ENCODE peak calls at places on chromosome 16, in five cellular contexts. S, K, A, U and E are unnamed samples.

GRCh38 chr16:14545346-14545884 is 84.6 kb downstream of the PARN start:
- DNase-seq in S (no peak), K (no peak), A (no peak), U (no peak), E (no peak)

GRCh38 chr16:66898207-66898606 is 17.9 kb downstream of the PDP2 start:
- DNase-seq in S (no peak), K (no peak), A (no peak), U (no peak), E (no peak)

GRCh38 chr16:75116081-75116910 is at the start of gene LDHD:
- DNase-seq in S (peak), K (peak), A (peak), U (peak), E (no peak)

GRCh38 chr16:66079671-66080070 is 286.8 kb upstream of the CDH5 start:
- DNase-seq in S (no peak), K (no peak), A (no peak), U (no peak), E (no peak)

GRCh38 chr16:28292731-28293588 is 635 bp downstream of the SBK1 start:
- DNase-seq in S (peak), K (no peak), A (peak), U (no peak), E (no peak)

GRCh38 chr16:58042001-58042885 is 16.7 kb downstream of the MMP15 start:
- DNase-seq in S (peak), K (no peak), A (no peak), U (no peak), E (no peak)

GRCh38 chr16:81265658-81266451 is 27.4 kb downstream of the BCO1 start:
- DNase-seq in S (no peak), K (no peak), A (no peak), U (no peak), E (no peak)

GRCh38 chr16:84462296-84463210 is 41.9 kb downstream of the MEAK7 start:
- DNase-seq in S (no peak), K (no peak), A (no peak), U (no peak), E (no peak)

GRCh38 chr16:31129568-31130335 is 5.8 kb downstream of the PRSS8 start:
- DNase-seq in S (no peak), K (no peak), A (no peak), U (no peak), E (no peak)

GRCh38 chr16:12320298-12320706 is 343.8 kb downstream of the SNX29 start:
- DNase-seq in S (no peak), K (no peak), A (no peak), U (no peak), E (no peak)

GRCh38 chr16:69707920-69708683 is 18.3 kb downstream of the NQO1 start:
- DNase-seq in S (no peak), K (no peak), A (peak), U (no peak), E (no peak)

GRCh38 chr16:81478876-81479496 is 34.4 kb downstream of the CMIP start:
- DNase-seq in S (no peak), K (no peak), A (no peak), U (no peak), E (no peak)

GRCh38 chr16:3988824-3989223 is 108.3 kb upstream of the CREBBP start:
- DNase-seq in S (no peak), K (no peak), A (no peak), U (no peak), E (no peak)

GRCh38 chr16:25009822-25010221 is 5.3 kb downstream of the ARHGAP17 start:
- DNase-seq in S (no peak), K (no peak), A (no peak), U (no peak), E (no peak)

GRCh38 chr16:10599626-10600025 is 19.2 kb upstream of the EMP2 start:
- DNase-seq in S (no peak), K (no peak), A (no peak), U (no peak), E (no peak)

DNA sequence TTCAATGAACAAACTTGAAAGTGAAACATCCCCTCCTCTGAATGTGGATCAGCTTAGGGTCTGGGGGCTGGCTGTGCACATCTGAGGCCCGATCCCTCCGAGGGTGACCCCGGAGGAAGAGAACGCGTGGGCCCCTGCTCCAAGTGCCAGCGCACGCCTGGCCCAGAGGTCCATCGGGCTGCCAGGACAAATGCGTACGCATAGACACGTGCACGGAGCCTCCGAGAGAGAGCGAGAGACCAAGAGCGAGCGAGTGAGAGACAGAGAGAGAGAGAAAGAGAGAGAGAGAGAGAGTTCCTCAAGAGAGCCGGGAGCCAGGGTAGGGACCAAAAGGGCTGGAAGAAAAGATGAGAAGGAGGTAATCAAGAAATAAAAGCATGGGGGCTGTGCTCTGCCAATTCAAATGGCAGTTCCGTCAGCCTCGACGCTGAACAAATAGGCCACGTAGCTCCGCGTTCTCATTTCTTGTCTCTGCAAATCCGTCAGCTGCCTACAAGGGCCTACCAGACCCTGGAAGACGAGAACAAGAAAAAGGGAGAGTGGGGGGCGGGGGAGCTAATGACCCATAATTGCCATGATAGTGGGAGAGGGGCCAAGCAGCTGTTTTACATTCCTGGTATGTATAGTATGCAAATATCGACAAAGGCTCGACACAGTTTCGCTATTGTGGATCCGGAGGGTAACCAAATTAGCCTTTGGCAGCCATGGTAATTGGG is 435.3 kb upstream of the ZFHX3 start:
- DNase-seq in S (no peak), K (no peak), A (peak), U (no peak), E (no peak)
- TF ChIP-seq SIN3A in S (no peak), K (no peak), A (no peak), U (no peak), E (no peak)

DNA sequence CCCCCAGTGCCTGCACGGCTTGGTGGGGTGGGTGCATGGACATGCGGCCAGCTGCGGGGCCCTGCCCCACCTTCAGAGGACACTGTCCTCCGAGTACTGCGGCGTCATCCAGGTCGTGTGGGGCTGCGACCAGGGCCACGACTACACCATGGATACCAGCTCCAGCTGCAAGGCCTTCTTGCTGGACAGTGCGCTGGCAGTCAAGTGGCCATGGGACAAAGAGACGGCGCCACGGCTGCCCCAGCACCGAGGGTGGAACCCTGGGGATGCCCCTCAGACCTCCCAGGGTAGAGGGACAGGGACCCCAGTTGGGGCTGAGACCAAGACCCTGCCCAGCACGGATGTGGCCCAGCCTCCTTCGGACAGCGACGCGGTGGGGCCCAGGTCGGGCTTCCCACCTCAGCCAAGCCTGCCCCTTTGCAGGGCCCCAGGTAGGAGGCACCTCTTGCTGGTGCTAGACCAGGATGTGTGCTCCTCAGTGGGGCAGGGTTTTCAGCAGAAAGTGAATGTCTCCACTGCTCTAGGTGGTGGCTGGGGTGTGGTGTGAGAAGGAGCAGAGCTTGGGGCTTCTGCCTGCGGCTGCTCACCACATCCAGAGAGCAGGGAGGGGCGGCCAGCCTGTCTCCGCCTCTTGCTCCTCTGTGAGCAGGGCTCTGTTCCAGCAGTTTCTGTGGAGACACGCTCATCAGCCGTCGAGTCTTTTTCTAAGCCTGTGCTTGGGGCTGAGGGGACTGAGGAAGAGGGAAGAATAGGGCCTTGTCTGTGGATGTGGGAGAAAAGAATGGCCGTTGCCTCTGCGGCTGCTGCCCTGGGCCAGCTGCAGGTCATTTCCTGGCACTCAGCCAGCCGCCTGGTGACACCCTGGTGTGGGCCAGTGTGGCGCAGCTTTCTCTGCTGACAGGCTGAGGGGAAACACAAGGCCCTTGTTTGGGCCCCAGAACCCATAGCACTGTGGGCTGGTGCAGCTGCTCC is 2.2 kb downstream of the ZNF276 start:
- DNase-seq in S (peak), K (no peak), A (no peak), U (no peak), E (no peak)
- H3K4me3 ChIP-seq in S (no peak), K (peak), A (no peak), U (peak), E (no peak)

GRCh38 chr16:86672215-86672863 is 94.0 kb downstream of the FOXL1 start:
- DNase-seq in S (no peak), K (no peak), A (no peak), U (no peak), E (no peak)
- TF ChIP-seq SIN3A in S (no peak), K (no peak), A (no peak), U (no peak), E (no peak)

DNA sequence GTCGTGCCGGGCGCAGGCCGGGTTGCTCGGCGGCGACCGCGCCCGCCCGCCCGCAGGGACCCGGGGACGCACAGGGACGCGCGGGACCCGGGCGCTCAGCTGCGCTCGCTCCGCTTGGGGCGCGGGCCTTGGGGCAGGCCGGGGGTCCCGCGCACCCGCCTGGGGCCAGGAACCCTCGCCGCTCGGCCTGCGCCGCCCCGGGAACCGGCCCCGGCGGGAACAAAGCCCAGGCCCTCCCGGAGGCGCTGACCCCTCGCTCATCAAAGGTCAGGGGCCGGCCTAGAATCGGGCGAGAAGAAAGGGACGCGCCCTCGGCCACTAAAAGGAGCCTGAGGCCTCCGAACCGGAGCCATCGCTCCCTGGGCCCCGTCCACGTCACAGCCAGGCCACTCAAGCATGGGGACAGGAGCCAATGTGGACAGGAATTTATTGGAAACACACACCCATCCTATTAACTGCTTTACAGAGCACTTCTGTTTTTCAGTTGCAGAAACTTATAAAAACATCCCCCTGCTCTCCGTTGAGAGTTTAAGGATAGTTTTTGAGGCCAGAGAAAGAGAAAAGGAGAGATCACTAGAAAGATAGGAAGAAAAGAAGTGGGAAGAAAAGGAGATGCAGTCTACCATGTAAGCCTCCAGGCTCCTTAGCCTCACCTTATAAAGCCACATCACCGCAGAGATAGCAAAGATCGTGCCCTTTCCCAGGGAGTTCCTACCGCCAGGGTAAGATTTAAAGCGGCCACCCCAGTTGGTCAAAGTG is 543 bp upstream of the ZFHX3 start:
- DNase-seq in S (peak), K (no peak), A (no peak), U (no peak), E (no peak)
- H3K4me3 ChIP-seq in S (peak), K (peak), A (peak), U (no peak), E (peak)

DNA sequence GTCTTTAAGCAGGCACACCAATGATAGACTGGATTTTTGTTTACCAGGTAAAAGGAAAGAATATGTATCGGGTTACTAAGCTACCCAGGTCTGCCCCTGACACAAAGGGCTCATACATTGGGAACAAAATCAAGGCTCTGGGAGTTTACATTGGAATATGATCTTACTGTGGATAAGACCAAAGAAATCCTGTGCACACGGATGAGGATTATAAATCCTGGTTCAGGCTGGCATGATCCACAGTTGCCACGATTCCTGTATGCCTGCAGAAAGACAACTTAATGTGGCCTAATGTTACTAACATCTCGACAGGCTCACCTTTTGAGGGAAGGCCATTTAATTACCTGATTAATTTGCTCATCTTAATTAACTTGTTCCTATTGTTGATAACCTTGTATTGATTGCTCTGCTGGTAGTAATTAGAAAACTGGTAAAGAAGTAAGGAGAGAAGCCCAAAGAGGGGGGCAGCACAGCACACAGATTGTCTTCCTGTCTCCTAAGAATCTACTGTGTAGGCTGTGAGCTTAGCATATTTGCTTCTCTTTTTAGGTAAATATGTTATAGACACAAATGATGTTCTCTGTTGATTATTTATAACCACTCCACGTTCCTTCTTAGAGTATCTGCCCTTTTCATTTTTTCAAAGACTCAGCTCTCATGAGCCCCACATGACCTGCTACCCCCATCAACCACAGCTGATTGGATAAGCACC is 51.0 kb upstream of the TOX3 start:
- DNase-seq in S (no peak), K (no peak), A (peak), U (no peak), E (no peak)
- TF ChIP-seq SIN3A in S (no peak), K (no peak), A (no peak), U (no peak), E (no peak)